ENCODE peak calls at places on chromosomes 11 and 22, in five cellular contexts. One of them, this sample, is unnamed. For H3K27me3, the result is how much of the 10 kb centered on the place peaks cover.

GRCh38 chr11:130781906-130782305 is 134.4 kb downstream of the SNX19 start:
- DNase-seq in body of pancreas: no peak
- DNase-seq in CD8-positive, alpha-beta memory T cell: no peak
- DNase-seq in brain microvascular endothelial cell: peak
- DNase-seq in psoas muscle: no peak
- DNase-seq in this sample: peak

GRCh38 chr11:94171693-94172440 is 43.2 kb downstream of the PANX1 start:
- DNase-seq in psoas muscle: no peak
- DNase-seq in CD8-positive, alpha-beta memory T cell: no peak
- DNase-seq in body of pancreas: no peak
- DNase-seq in brain microvascular endothelial cell: peak
- DNase-seq in this sample: peak

GRCh38 chr22:25817092-25817943 is 75.3 kb downstream of the MYO18B start:
- DNase-seq in brain microvascular endothelial cell: no peak
- DNase-seq in CD8-positive, alpha-beta memory T cell: no peak
- DNase-seq in psoas muscle: no peak
- DNase-seq in body of pancreas: no peak
- DNase-seq in this sample: no peak

GRCh38 chr11:17387811-17388210 is 648 bp downstream of the KCNJ11 start:
- DNase-seq in body of pancreas: no peak
- DNase-seq in psoas muscle: peak
- DNase-seq in brain microvascular endothelial cell: no peak
- DNase-seq in CD8-positive, alpha-beta memory T cell: no peak
- DNase-seq in this sample: no peak

GRCh38 chr11:134120143-134120850 is 51.4 kb downstream of the JAM3 start:
- DNase-seq in brain microvascular endothelial cell: peak
- DNase-seq in CD8-positive, alpha-beta memory T cell: no peak
- DNase-seq in psoas muscle: peak
- DNase-seq in body of pancreas: no peak
- DNase-seq in this sample: peak

GRCh38 chr11:13223112-13223511 is 54.5 kb upstream of the BMAL1 start:
- DNase-seq in body of pancreas: no peak
- DNase-seq in CD8-positive, alpha-beta memory T cell: no peak
- DNase-seq in brain microvascular endothelial cell: no peak
- DNase-seq in psoas muscle: no peak
- DNase-seq in this sample: peak

GRCh38 chr11:34150494-34151151 is 45.2 kb downstream of the NAT10 start:
- DNase-seq in body of pancreas: no peak
- DNase-seq in CD8-positive, alpha-beta memory T cell: no peak
- DNase-seq in brain microvascular endothelial cell: no peak
- DNase-seq in psoas muscle: no peak
- DNase-seq in this sample: no peak

GRCh38 chr11:117875397-117876048 is 935 bp downstream of the FXYD6 start:
- DNase-seq in CD8-positive, alpha-beta memory T cell: peak
- DNase-seq in psoas muscle: no peak
- DNase-seq in brain microvascular endothelial cell: no peak
- DNase-seq in body of pancreas: no peak
- DNase-seq in this sample: no peak

GRCh38 chr11:70107756-70108155 is 29.6 kb downstream of the ANO1 start:
- DNase-seq in psoas muscle: peak
- DNase-seq in CD8-positive, alpha-beta memory T cell: no peak
- DNase-seq in body of pancreas: no peak
- DNase-seq in brain microvascular endothelial cell: no peak
- DNase-seq in this sample: no peak

GRCh38 chr11:38598413-38598812 is 2000.4 kb upstream of the RAG2 start:
- DNase-seq in psoas muscle: no peak
- DNase-seq in brain microvascular endothelial cell: no peak
- DNase-seq in CD8-positive, alpha-beta memory T cell: no peak
- DNase-seq in body of pancreas: no peak
- DNase-seq in this sample: no peak

GRCh38 chr11:2444301-2445106 is at the start of the genes KCNQ1 and TRPM5:
- DNase-seq in brain microvascular endothelial cell: no peak
- DNase-seq in body of pancreas: peak
- DNase-seq in psoas muscle: peak
- DNase-seq in CD8-positive, alpha-beta memory T cell: peak
- DNase-seq in this sample: no peak
- H3K27me3 ChIP-seq in brain microvascular endothelial cell: half or more
- H3K27me3 ChIP-seq in body of pancreas: under half
- H3K27me3 ChIP-seq in psoas muscle: under half
- H3K27me3 ChIP-seq in CD8-positive, alpha-beta memory T cell: under half
- H3K27me3 ChIP-seq in this sample: under half

GRCh38 chr11:102323542-102324261 is 6.4 kb downstream of the BIRC3 start:
- DNase-seq in body of pancreas: no peak
- DNase-seq in CD8-positive, alpha-beta memory T cell: no peak
- DNase-seq in brain microvascular endothelial cell: peak
- DNase-seq in psoas muscle: no peak
- DNase-seq in this sample: peak
- H3K27me3 ChIP-seq in body of pancreas: under half
- H3K27me3 ChIP-seq in CD8-positive, alpha-beta memory T cell: under half
- H3K27me3 ChIP-seq in brain microvascular endothelial cell: under half
- H3K27me3 ChIP-seq in psoas muscle: under half
- H3K27me3 ChIP-seq in this sample: under half

GRCh38 chr11:44753965-44754645 is 27.3 kb downstream of the TSPAN18 start:
- DNase-seq in brain microvascular endothelial cell: no peak
- DNase-seq in psoas muscle: no peak
- DNase-seq in body of pancreas: no peak
- DNase-seq in CD8-positive, alpha-beta memory T cell: no peak
- DNase-seq in this sample: peak

GRCh38 chr11:44752727-44753126 is 26.0 kb downstream of the TSPAN18 start:
- DNase-seq in psoas muscle: no peak
- DNase-seq in brain microvascular endothelial cell: no peak
- DNase-seq in CD8-positive, alpha-beta memory T cell: no peak
- DNase-seq in body of pancreas: no peak
- DNase-seq in this sample: no peak

GRCh38 chr11:44755553-44756505 is 29.1 kb downstream of the TSPAN18 start:
- DNase-seq in psoas muscle: no peak
- DNase-seq in CD8-positive, alpha-beta memory T cell: no peak
- DNase-seq in body of pancreas: no peak
- DNase-seq in brain microvascular endothelial cell: no peak
- DNase-seq in this sample: no peak

GRCh38 chr11:44752262-44752661 is 25.5 kb downstream of the TSPAN18 start:
- DNase-seq in CD8-positive, alpha-beta memory T cell: no peak
- DNase-seq in psoas muscle: no peak
- DNase-seq in body of pancreas: no peak
- DNase-seq in brain microvascular endothelial cell: no peak
- DNase-seq in this sample: no peak

GRCh38 chr11:44754876-44755552 is 28.3 kb downstream of the TSPAN18 start:
- DNase-seq in psoas muscle: no peak
- DNase-seq in CD8-positive, alpha-beta memory T cell: no peak
- DNase-seq in body of pancreas: no peak
- DNase-seq in brain microvascular endothelial cell: no peak
- DNase-seq in this sample: no peak
- H3K27me3 ChIP-seq in psoas muscle: under half
- H3K27me3 ChIP-seq in CD8-positive, alpha-beta memory T cell: under half
- H3K27me3 ChIP-seq in body of pancreas: under half
- H3K27me3 ChIP-seq in brain microvascular endothelial cell: under half
- H3K27me3 ChIP-seq in this sample: under half

GRCh38 chr22:37442537-37442936 is 15.3 kb upstream of the ELFN2 start:
- DNase-seq in body of pancreas: no peak
- DNase-seq in CD8-positive, alpha-beta memory T cell: no peak
- DNase-seq in psoas muscle: no peak
- DNase-seq in brain microvascular endothelial cell: peak
- DNase-seq in this sample: peak
- H3K27me3 ChIP-seq in body of pancreas: under half
- H3K27me3 ChIP-seq in CD8-positive, alpha-beta memory T cell: under half
- H3K27me3 ChIP-seq in psoas muscle: under half
- H3K27me3 ChIP-seq in brain microvascular endothelial cell: under half
- H3K27me3 ChIP-seq in this sample: under half

DNA sequence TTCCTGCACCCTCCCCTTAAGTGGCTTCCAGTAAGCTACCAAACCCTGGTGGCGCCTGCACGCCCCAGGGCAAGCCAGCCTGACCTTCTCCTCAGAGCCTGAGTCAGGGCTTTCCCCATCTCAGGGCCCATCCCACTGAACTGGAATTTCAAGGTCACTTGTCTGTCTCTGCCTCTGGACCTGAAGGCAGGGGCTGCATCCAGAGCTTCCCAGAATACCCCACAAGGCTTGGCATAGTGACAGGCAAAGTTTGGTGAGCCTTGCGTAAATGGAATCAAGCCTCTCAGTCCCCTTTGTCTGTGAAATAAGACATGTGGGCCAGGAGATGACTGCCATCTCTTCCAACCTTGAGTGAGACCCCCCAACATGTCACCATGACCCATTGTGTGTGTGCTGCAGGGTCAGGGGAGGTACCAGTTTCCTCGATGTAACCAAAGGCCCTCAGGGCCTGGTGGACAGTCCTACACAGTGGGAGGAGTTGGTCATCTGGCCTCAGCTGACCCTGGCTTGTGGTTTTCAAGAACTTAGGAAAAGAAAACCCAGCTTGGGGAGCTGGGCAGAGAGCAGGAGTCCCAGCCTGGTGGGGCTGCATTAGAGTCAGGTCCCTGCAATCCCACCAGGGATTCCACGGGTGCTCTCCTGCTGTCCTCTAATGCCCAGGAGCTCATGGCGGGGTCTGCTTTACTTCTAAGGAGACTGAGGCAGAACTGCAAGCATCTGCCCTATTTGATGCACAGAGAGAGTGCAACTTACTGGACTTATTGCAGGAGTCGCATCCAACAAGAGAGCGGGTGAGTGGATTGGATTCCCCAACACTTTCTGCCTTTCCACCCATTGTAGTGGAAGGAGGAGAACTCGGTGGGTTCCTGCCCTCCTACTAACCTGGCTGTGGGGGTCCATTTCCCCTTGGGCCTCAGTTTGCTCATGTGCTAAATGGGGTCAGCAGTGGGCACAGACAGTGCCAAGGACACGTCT is 8.8 kb downstream of the ALX4 start:
- DNase-seq in CD8-positive, alpha-beta memory T cell: no peak
- DNase-seq in psoas muscle: no peak
- DNase-seq in body of pancreas: no peak
- DNase-seq in brain microvascular endothelial cell: no peak
- DNase-seq in this sample: no peak
- H3K27me3 ChIP-seq in CD8-positive, alpha-beta memory T cell: under half
- H3K27me3 ChIP-seq in psoas muscle: under half
- H3K27me3 ChIP-seq in body of pancreas: under half
- H3K27me3 ChIP-seq in brain microvascular endothelial cell: under half
- H3K27me3 ChIP-seq in this sample: under half

GRCh38 chr22:32801436-32802290 is at the start of gene TIMP3:
- DNase-seq in CD8-positive, alpha-beta memory T cell: no peak
- DNase-seq in brain microvascular endothelial cell: peak
- DNase-seq in psoas muscle: peak
- DNase-seq in body of pancreas: peak
- DNase-seq in this sample: peak

GRCh38 chr22:32796865-32797573 is 4.5 kb upstream of the TIMP3 start:
- DNase-seq in psoas muscle: peak
- DNase-seq in CD8-positive, alpha-beta memory T cell: no peak
- DNase-seq in brain microvascular endothelial cell: peak
- DNase-seq in body of pancreas: peak
- DNase-seq in this sample: peak

GRCh38 chr22:32801001-32801435 is 487 bp upstream of the TIMP3 start:
- DNase-seq in CD8-positive, alpha-beta memory T cell: no peak
- DNase-seq in body of pancreas: no peak
- DNase-seq in brain microvascular endothelial cell: no peak
- DNase-seq in psoas muscle: no peak
- DNase-seq in this sample: no peak

GRCh38 chr22:32800158-32800557 is 1.3 kb upstream of the TIMP3 start:
- DNase-seq in brain microvascular endothelial cell: no peak
- DNase-seq in psoas muscle: no peak
- DNase-seq in CD8-positive, alpha-beta memory T cell: no peak
- DNase-seq in body of pancreas: no peak
- DNase-seq in this sample: no peak

GRCh38 chr22:32799516-32799915 is 2.0 kb upstream of the TIMP3 start:
- DNase-seq in brain microvascular endothelial cell: no peak
- DNase-seq in CD8-positive, alpha-beta memory T cell: no peak
- DNase-seq in body of pancreas: no peak
- DNase-seq in psoas muscle: no peak
- DNase-seq in this sample: no peak
- H3K27me3 ChIP-seq in brain microvascular endothelial cell: under half
- H3K27me3 ChIP-seq in CD8-positive, alpha-beta memory T cell: under half
- H3K27me3 ChIP-seq in body of pancreas: under half
- H3K27me3 ChIP-seq in psoas muscle: under half
- H3K27me3 ChIP-seq in this sample: under half

DNA sequence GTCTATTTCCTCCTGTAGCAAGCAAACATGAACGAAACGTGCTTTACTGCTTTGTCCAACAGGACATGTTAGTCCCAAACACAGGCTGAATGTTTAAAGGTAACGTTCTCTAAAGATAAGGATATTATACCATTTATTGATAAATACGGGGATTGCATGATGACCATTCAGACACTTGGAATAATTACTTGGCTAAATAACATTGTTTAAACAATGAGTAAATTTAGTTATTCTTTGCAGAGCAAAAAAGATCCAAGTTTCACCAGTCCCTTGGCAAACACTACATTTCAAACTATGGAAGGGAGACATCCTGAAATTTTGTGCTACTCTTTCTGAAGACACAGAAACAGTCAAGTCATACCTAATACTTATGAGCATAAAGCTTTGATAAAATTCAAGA is 88.0 kb downstream of the ZNF280B start:
- DNase-seq in CD8-positive, alpha-beta memory T cell: no peak
- DNase-seq in brain microvascular endothelial cell: no peak
- DNase-seq in body of pancreas: no peak
- DNase-seq in psoas muscle: no peak
- DNase-seq in this sample: no peak
- H3K27me3 ChIP-seq in CD8-positive, alpha-beta memory T cell: under half
- H3K27me3 ChIP-seq in brain microvascular endothelial cell: under half
- H3K27me3 ChIP-seq in body of pancreas: under half
- H3K27me3 ChIP-seq in psoas muscle: under half
- H3K27me3 ChIP-seq in this sample: under half

DNA sequence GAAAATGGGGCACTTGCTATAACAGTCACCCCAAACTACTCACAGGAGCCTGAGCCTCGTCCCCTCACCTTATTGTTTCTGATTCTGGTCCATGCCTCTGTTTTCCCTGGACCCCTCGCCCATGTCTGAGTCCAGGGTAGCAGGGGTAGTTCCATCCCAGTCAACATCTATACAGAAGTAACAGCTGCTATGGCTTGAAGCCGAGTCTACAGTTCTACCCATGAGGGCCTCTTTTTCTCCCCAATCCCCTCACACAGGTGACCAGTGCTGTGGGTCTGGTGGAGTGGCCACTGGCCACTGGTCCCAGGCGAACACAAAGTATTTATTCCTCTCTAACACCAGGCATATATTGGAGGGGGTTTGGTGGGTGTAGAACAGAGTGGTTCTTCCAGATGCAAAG is 116.4 kb downstream of the ZNF280B start:
- DNase-seq in brain microvascular endothelial cell: no peak
- DNase-seq in body of pancreas: no peak
- DNase-seq in CD8-positive, alpha-beta memory T cell: peak
- DNase-seq in psoas muscle: no peak
- DNase-seq in this sample: no peak
- H3K27me3 ChIP-seq in brain microvascular endothelial cell: under half
- H3K27me3 ChIP-seq in body of pancreas: under half
- H3K27me3 ChIP-seq in CD8-positive, alpha-beta memory T cell: under half
- H3K27me3 ChIP-seq in psoas muscle: under half
- H3K27me3 ChIP-seq in this sample: under half

GRCh38 chr11:71186861-71187260 is 65.5 kb downstream of the SHANK2 start:
- DNase-seq in psoas muscle: peak
- DNase-seq in CD8-positive, alpha-beta memory T cell: no peak
- DNase-seq in body of pancreas: peak
- DNase-seq in brain microvascular endothelial cell: no peak
- DNase-seq in this sample: no peak
- H3K27me3 ChIP-seq in psoas muscle: under half
- H3K27me3 ChIP-seq in CD8-positive, alpha-beta memory T cell: under half
- H3K27me3 ChIP-seq in body of pancreas: under half
- H3K27me3 ChIP-seq in brain microvascular endothelial cell: under half
- H3K27me3 ChIP-seq in this sample: under half

GRCh38 chr22:44479662-44480061 is 18.4 kb downstream of the RTL6 start:
- DNase-seq in body of pancreas: no peak
- DNase-seq in CD8-positive, alpha-beta memory T cell: no peak
- DNase-seq in psoas muscle: no peak
- DNase-seq in brain microvascular endothelial cell: no peak
- DNase-seq in this sample: no peak
- H3K27me3 ChIP-seq in body of pancreas: under half
- H3K27me3 ChIP-seq in CD8-positive, alpha-beta memory T cell: under half
- H3K27me3 ChIP-seq in psoas muscle: under half
- H3K27me3 ChIP-seq in brain microvascular endothelial cell: under half
- H3K27me3 ChIP-seq in this sample: under half

This sample was measured in mammary epithelial cell.